ENCODE peak calls at places on chromosomes 2 and 18, in seven cellular contexts. One of them, this sample, is unnamed.
A peak's percentile ranks its signal among the peaks of the same experiment; 100 is the strongest.

GRCh38 chr2:104872866-104873688 is 19.2 kb downstream of the POU3F3 start:
- DNase-seq in NCI-H774: peak; percentile 72
- DNase-seq in activated CD4-positive, alpha-beta T cell treated with anti-CD3 and anti-CD28 coated beads, Interleukin-2, amount 10 ng/mL, durations not matched to agents 24 days and 14 days: peak; percentile 87
- DNase-seq in RPMI7951: peak; percentile 47
- DNase-seq in Daoy: peak; percentile 83
- DNase-seq in NCI-H2081: peak; percentile 50
- DNase-seq in glomerular endothelial cell: no peak
- DNase-seq in this sample: no peak

GRCh38 chr18:31977270-31977872 is 34.4 kb upstream of the TRAPPC8 start:
- DNase-seq in NCI-H774: no peak
- DNase-seq in activated CD4-positive, alpha-beta T cell treated with anti-CD3 and anti-CD28 coated beads, Interleukin-2, amount 10 ng/mL, durations not matched to agents 24 days and 14 days: peak; percentile 75
- DNase-seq in RPMI7951: peak; percentile 26
- DNase-seq in glomerular endothelial cell: peak; percentile 29
- DNase-seq in Daoy: peak; percentile 30
- DNase-seq in NCI-H2081: peak; percentile 12
- DNase-seq in this sample: peak; percentile 25

GRCh38 chr2:120261387-120262006 is 8.8 kb downstream of the RALB start:
- DNase-seq in RPMI7951: no peak
- DNase-seq in NCI-H774: no peak
- DNase-seq in Daoy: no peak
- DNase-seq in NCI-H2081: no peak
- DNase-seq in activated CD4-positive, alpha-beta T cell treated with anti-CD3 and anti-CD28 coated beads, Interleukin-2, amount 10 ng/mL, durations not matched to agents 24 days and 14 days: peak; percentile 87
- DNase-seq in glomerular endothelial cell: no peak
- DNase-seq in this sample: no peak

GRCh38 chr2:106566050-106566449 is 78.9 kb downstream of the CD8B2 start:
- DNase-seq in Daoy: peak; percentile 62
- DNase-seq in NCI-H774: no peak
- DNase-seq in RPMI7951: peak; percentile 30
- DNase-seq in activated CD4-positive, alpha-beta T cell treated with anti-CD3 and anti-CD28 coated beads, Interleukin-2, amount 10 ng/mL, durations not matched to agents 24 days and 14 days: no peak
- DNase-seq in NCI-H2081: no peak
- DNase-seq in glomerular endothelial cell: no peak
- DNase-seq in this sample: no peak

GRCh38 chr18:58666176-58666575 is 5.1 kb upstream of the MALT1 start:
- DNase-seq in NCI-H774: no peak
- DNase-seq in Daoy: peak; percentile 12
- DNase-seq in activated CD4-positive, alpha-beta T cell treated with anti-CD3 and anti-CD28 coated beads, Interleukin-2, amount 10 ng/mL, durations not matched to agents 24 days and 14 days: no peak
- DNase-seq in RPMI7951: no peak
- DNase-seq in glomerular endothelial cell: no peak
- DNase-seq in NCI-H2081: no peak
- DNase-seq in this sample: no peak

GRCh38 chr2:6168485-6168884 is 476.3 kb downstream of the SOX11 start:
- DNase-seq in NCI-H774: no peak
- DNase-seq in Daoy: no peak
- DNase-seq in glomerular endothelial cell: no peak
- DNase-seq in RPMI7951: no peak
- DNase-seq in NCI-H2081: no peak
- DNase-seq in activated CD4-positive, alpha-beta T cell treated with anti-CD3 and anti-CD28 coated beads, Interleukin-2, amount 10 ng/mL, durations not matched to agents 24 days and 14 days: no peak
- DNase-seq in this sample: no peak

GRCh38 chr2:45344502-45344901 is 266.6 kb downstream of the SRBD1 start:
- DNase-seq in glomerular endothelial cell: no peak
- DNase-seq in Daoy: no peak
- DNase-seq in RPMI7951: no peak
- DNase-seq in NCI-H774: no peak
- DNase-seq in activated CD4-positive, alpha-beta T cell treated with anti-CD3 and anti-CD28 coated beads, Interleukin-2, amount 10 ng/mL, durations not matched to agents 24 days and 14 days: no peak
- DNase-seq in NCI-H2081: no peak
- DNase-seq in this sample: no peak

GRCh38 chr2:169661263-169661662 is 32.9 kb downstream of the CFAP210 start:
- DNase-seq in activated CD4-positive, alpha-beta T cell treated with anti-CD3 and anti-CD28 coated beads, Interleukin-2, amount 10 ng/mL, durations not matched to agents 24 days and 14 days: peak; percentile 31
- DNase-seq in NCI-H2081: no peak
- DNase-seq in glomerular endothelial cell: no peak
- DNase-seq in Daoy: no peak
- DNase-seq in NCI-H774: no peak
- DNase-seq in RPMI7951: no peak
- DNase-seq in this sample: peak; percentile 10

GRCh38 chr18:26185267-26185666 is 41.0 kb upstream of the TAF4B start:
- DNase-seq in glomerular endothelial cell: no peak
- DNase-seq in RPMI7951: peak; percentile 7
- DNase-seq in NCI-H2081: no peak
- DNase-seq in Daoy: no peak
- DNase-seq in activated CD4-positive, alpha-beta T cell treated with anti-CD3 and anti-CD28 coated beads, Interleukin-2, amount 10 ng/mL, durations not matched to agents 24 days and 14 days: no peak
- DNase-seq in NCI-H774: no peak
- DNase-seq in this sample: no peak

GRCh38 chr2:240640939-240641338 is 15.7 kb downstream of the GPR35 start:
- DNase-seq in activated CD4-positive, alpha-beta T cell treated with anti-CD3 and anti-CD28 coated beads, Interleukin-2, amount 10 ng/mL, durations not matched to agents 24 days and 14 days: no peak
- DNase-seq in RPMI7951: peak; percentile 27
- DNase-seq in NCI-H2081: no peak
- DNase-seq in glomerular endothelial cell: no peak
- DNase-seq in Daoy: no peak
- DNase-seq in NCI-H774: no peak
- DNase-seq in this sample: no peak

GRCh38 chr18:76874643-76875389 is 52.5 kb downstream of the ZNF236 start:
- DNase-seq in Daoy: no peak
- DNase-seq in NCI-H774: no peak
- DNase-seq in activated CD4-positive, alpha-beta T cell treated with anti-CD3 and anti-CD28 coated beads, Interleukin-2, amount 10 ng/mL, durations not matched to agents 24 days and 14 days: peak; percentile 59
- DNase-seq in glomerular endothelial cell: no peak
- DNase-seq in NCI-H2081: no peak
- DNase-seq in RPMI7951: peak; percentile 2
- DNase-seq in this sample: no peak

GRCh38 chr2:163407296-163407695 is 328.5 kb downstream of the FIGN start:
- DNase-seq in activated CD4-positive, alpha-beta T cell treated with anti-CD3 and anti-CD28 coated beads, Interleukin-2, amount 10 ng/mL, durations not matched to agents 24 days and 14 days: no peak
- DNase-seq in NCI-H2081: no peak
- DNase-seq in NCI-H774: no peak
- DNase-seq in RPMI7951: no peak
- DNase-seq in Daoy: no peak
- DNase-seq in glomerular endothelial cell: no peak
- DNase-seq in this sample: no peak

GRCh38 chr2:12819721-12820120 is 103.0 kb downstream of the TRIB2 start:
- DNase-seq in NCI-H774: no peak
- DNase-seq in RPMI7951: peak; percentile 73
- DNase-seq in Daoy: peak; percentile 33
- DNase-seq in glomerular endothelial cell: no peak
- DNase-seq in NCI-H2081: no peak
- DNase-seq in activated CD4-positive, alpha-beta T cell treated with anti-CD3 and anti-CD28 coated beads, Interleukin-2, amount 10 ng/mL, durations not matched to agents 24 days and 14 days: no peak
- DNase-seq in this sample: no peak

GRCh38 chr2:55033921-55034320 is 16.3 kb downstream of the RTN4 start:
- DNase-seq in glomerular endothelial cell: no peak
- DNase-seq in activated CD4-positive, alpha-beta T cell treated with anti-CD3 and anti-CD28 coated beads, Interleukin-2, amount 10 ng/mL, durations not matched to agents 24 days and 14 days: no peak
- DNase-seq in NCI-H2081: no peak
- DNase-seq in NCI-H774: no peak
- DNase-seq in RPMI7951: no peak
- DNase-seq in Daoy: no peak
- DNase-seq in this sample: no peak

GRCh38 chr2:141959941-141960340 is 170.9 kb downstream of the LRP1B start:
- DNase-seq in NCI-H774: no peak
- DNase-seq in activated CD4-positive, alpha-beta T cell treated with anti-CD3 and anti-CD28 coated beads, Interleukin-2, amount 10 ng/mL, durations not matched to agents 24 days and 14 days: no peak
- DNase-seq in RPMI7951: no peak
- DNase-seq in NCI-H2081: no peak
- DNase-seq in Daoy: no peak
- DNase-seq in glomerular endothelial cell: no peak
- DNase-seq in this sample: no peak

This sample was measured in NCI-H187.